ENCODE peak calls at places on chromosomes 13 and 19, in five cellular contexts. D is A673, W is caudate nucleus, A is GM23248, B is WERI-Rb-1. I is an unnamed sample.

GRCh38 chr13:51731759-51732158 is 72.2 kb downstream of the DHRS12 start:
- DNase-seq in B (no peak), D (peak; percentile 55), A (peak; percentile 80), W (no peak), I (no peak)

GRCh38 chr19:45391871-45392665 is 12.8 kb downstream of the PPP1R13L start:
- DNase-seq in B (no peak), D (no peak), W (no peak), A (no peak), I (no peak)

GRCh38 chr13:24745516-24745860 is 18.5 kb upstream of the RNF17 start:
- DNase-seq in A (no peak), B (no peak), D (no peak), W (no peak), I (no peak)

GRCh38 chr13:33132644-33133440 is 116.6 kb downstream of the KL start:
- DNase-seq in B (no peak), D (no peak), A (peak; percentile 63), W (no peak), I (no peak)

GRCh38 chr19:49229416-49229815 is 71.8 kb downstream of the TRPM4 start:
- DNase-seq in D (no peak), A (no peak), W (no peak), B (no peak), I (no peak)

GRCh38 chr13:21010621-21011020 is 50.8 kb downstream of the LATS2 start:
- DNase-seq in B (no peak), D (no peak), A (peak; percentile 39), W (no peak), I (peak; percentile 43)

GRCh38 chr19:34504809-34505291 is 23.3 kb downstream of the WTIP start:
- DNase-seq in A (no peak), D (no peak), W (no peak), B (no peak), I (no peak)

GRCh38 chr13:33945477-33945876 is 127.5 kb downstream of the RFC3 start:
- DNase-seq in W (no peak), D (no peak), B (no peak), A (no peak), I (no peak)

GRCh38 chr13:79225487-79226232 is 180.4 kb downstream of the RBM26 start:
- DNase-seq in B (no peak), A (peak; percentile 22), W (no peak), D (no peak), I (no peak)

GRCh38 chr13:87884874-87885273 is 213.7 kb downstream of the SLITRK5 start:
- DNase-seq in A (no peak), D (peak; percentile 67), W (no peak), B (no peak), I (peak; percentile 65)

GRCh38 chr13:102325321-102325720 is 76.5 kb downstream of the FGF14 start:
- DNase-seq in W (no peak), A (no peak), D (peak; percentile 83), B (no peak), I (no peak)

GRCh38 chr13:102323505-102323904 is 78.3 kb downstream of the FGF14 start:
- DNase-seq in W (no peak), B (no peak), D (no peak), A (no peak), I (no peak)

GRCh38 chr13:102318233-102318632 is 83.6 kb downstream of the FGF14 start:
- DNase-seq in W (no peak), B (no peak), A (no peak), D (no peak), I (no peak)

GRCh38 chr13:102323012-102323411 is 78.8 kb downstream of the FGF14 start:
- DNase-seq in A (no peak), B (no peak), D (peak; percentile 15), W (no peak), I (no peak)

DNA sequence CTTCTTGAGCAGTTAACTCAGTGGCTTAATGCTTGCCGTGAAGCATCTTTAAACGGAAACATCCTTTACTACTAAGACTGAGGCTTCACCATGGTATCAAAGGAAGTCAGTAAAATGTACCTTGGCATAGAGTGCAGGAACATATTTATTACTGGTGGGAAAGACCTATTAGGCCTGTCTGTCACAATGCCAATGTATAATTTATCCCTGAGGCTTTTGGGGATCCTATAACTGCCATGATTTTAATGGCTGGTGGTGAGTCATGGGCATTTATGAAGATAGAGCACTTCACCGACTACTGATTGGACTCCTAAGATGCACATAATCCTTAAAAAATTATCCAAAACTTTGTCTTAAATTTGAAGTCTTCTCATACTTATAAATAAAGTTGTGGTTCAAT is 79.6 kb downstream of the FGF14 start:
- DNase-seq in A (no peak), W (no peak), B (no peak), D (peak; percentile 90), I (no peak)
- H3K27ac ChIP-seq in A (no peak overlapping the region), W (no peak overlapping the region), B (no peak overlapping the region), D (peak overlapping the region; percentile 92), I (no peak overlapping the region)

GRCh38 chr13:41648314-41648935 is 191.1 kb downstream of the RGCC start:
- DNase-seq in W (no peak), A (peak; percentile 24), D (no peak), B (no peak), I (no peak)
- H3K27ac ChIP-seq in W (peak overlapping the region; percentile 3), A (peak overlapping the region; percentile 34), D (no peak overlapping the region), B (no peak overlapping the region), I (no peak overlapping the region)

DNA sequence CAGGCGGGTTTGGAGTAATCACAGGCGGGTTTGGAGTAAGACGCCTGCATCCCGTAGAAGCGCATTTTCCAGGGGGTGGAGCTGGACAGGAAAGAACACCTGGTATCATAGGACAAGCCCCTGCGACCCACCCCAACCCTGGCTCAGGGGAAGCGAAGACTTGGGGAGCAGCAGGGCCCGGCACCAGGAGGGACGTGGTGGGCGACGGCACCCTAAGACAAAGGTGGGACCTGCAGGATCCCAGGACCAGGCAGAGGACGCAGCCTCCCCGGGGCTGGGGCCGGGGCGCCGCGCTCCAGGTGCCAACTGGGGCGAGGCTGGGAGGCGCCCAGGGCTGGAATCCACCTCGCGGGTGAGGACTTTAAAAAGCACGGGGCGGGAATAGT is 520 bp downstream of the ZNF600 start:
- DNase-seq in A (peak; percentile 16), D (no peak), W (no peak), B (peak; percentile 18), I (peak; percentile 62)
- H3K27ac ChIP-seq in A (no peak overlapping the region), D (no peak overlapping the region), W (no peak overlapping the region), B (peak overlapping the region; percentile 12), I (no peak overlapping the region)

DNA sequence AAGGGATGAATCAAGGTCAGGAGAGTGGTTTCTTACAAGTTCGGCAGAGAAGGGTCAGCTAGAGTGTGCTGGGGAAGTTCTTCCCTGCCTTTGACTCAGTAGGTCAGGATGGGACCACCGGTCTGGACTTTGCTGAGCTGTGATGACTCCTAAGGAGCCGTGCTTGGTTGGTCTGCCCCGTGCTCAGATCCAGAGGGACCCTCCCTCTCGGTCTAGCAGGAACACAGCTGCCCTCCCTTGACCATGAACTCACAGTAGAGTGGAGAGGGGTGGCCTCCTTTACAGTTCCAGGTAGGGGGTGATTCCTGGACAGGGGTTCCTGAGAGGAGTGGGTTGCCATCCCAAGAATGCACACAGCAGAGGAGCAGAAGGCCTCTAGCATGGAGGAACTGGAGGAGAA is 4.3 kb downstream of the RPS19 start:
- DNase-seq in B (no peak), A (no peak), W (no peak), D (no peak), I (no peak)
- H3K27ac ChIP-seq in B (peak overlapping the region; percentile 8), A (no peak overlapping the region), W (no peak overlapping the region), D (peak overlapping the region; percentile 97), I (no peak overlapping the region)

GRCh38 chr13:74206061-74206561 is 71.9 kb upstream of the KLF12 start:
- DNase-seq in W (no peak), D (peak; percentile 17), B (no peak), A (peak; percentile 74), I (no peak)
- H3K27ac ChIP-seq in W (no peak overlapping the region), D (no peak overlapping the region), B (no peak overlapping the region), A (peak overlapping the region; percentile 56), I (no peak overlapping the region)

DNA sequence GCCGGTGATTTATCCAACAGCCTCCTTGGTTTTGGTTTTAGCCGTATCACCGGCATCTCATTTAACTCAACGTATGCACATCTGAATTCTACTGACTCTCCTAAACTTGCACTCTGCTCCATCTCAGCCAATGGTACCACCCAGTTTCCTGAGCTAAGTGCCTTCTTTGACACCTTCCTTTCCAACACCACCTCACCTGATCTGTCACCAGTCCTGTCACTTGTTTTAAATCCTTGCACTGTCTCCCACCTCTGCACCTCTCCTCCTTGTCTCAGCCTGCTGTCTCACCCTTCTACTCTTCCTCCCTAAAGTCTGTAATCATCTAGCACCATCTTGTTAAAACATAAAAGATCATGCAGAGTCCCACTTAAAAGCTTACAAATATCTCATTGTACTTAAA is 28.1 kb upstream of the TPT1 start:
- DNase-seq in B (no peak), W (no peak), D (no peak), A (no peak), I (no peak)
- H3K27ac ChIP-seq in B (no peak overlapping the region), W (no peak overlapping the region), D (no peak overlapping the region), A (no peak overlapping the region), I (no peak overlapping the region)

DNA sequence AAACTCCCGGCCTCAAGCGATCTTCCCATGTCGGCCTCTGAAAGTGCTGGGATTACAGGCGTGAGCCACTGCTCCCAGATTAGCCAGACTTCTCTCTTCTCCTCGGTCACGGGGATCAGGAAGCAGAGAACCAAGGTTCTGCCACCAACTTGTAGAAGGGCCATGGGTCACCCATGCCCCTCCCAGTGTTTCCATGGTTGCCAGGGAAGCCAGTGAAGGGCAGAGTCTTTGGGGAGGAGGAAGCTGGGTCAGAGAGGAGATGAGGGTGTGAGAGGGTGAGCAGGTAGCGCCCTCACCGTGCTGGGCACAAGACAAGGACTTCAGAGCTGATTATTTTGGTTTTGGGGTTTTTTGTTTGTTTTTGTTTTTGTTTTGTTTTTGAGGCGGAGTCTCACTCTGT is 77.1 kb downstream of the GNG7 start:
- DNase-seq in D (no peak), W (no peak), B (no peak), A (no peak), I (no peak)
- H3K27ac ChIP-seq in D (no peak overlapping the region), W (no peak overlapping the region), B (no peak overlapping the region), A (no peak overlapping the region), I (no peak overlapping the region)